ENCODE peak calls at places on chromosomes 13 and 19, in five cellular contexts. L, Z, S, B and D are unnamed samples.

GRCh38 chr13:38624822-38625221 is 62.1 kb upstream of the FREM2 start:
- DNase-seq in L (no peak), Z (no peak), B (no peak), S (no peak), D (no peak)

GRCh38 chr13:25874064-25874737 is 177.6 kb downstream of the SHISA2 start:
- DNase-seq in Z (no peak), B (no peak), S (no peak), L (no peak), D (no peak)

GRCh38 chr19:6087074-6087506 is 23.2 kb downstream of the RFX2 start:
- DNase-seq in L (no peak), S (no peak), Z (no peak), B (no peak), D (no peak)

GRCh38 chr13:23621316-23621645 is 51.1 kb downstream of the TNFRSF19 start:
- DNase-seq in S (no peak), Z (peak), B (peak), L (peak), D (no peak)

GRCh38 chr19:45884682-45885555 is 1.0 kb downstream of the IRF2BP1 start:
- DNase-seq in S (no peak), L (no peak), Z (no peak), B (no peak), D (no peak)

GRCh38 chr19:43518051-43518450 is 8.9 kb downstream of the ETHE1 start:
- DNase-seq in S (no peak), L (no peak), B (no peak), Z (no peak), D (no peak)

GRCh38 chr19:16076958-16077611 is 790 bp downstream of the TPM4 start:
- DNase-seq in Z (no peak), L (no peak), S (peak), B (peak), D (no peak)

GRCh38 chr19:48400018-48400742 is 6.7 kb downstream of the GRIN2D start:
- DNase-seq in L (no peak), S (no peak), B (peak), Z (peak), D (no peak)

GRCh38 chr13:20118268-20119140 is 42.3 kb downstream of the GJA3 start:
- DNase-seq in L (no peak), Z (peak), B (peak), S (no peak), D (peak)

GRCh38 chr19:44819246-44819832 is 10.4 kb downstream of the BCAM start:
- DNase-seq in S (no peak), B (no peak), Z (no peak), L (no peak), D (no peak)

GRCh38 chr13:103852036-103852435 is 785.8 kb upstream of the SLC10A2 start:
- DNase-seq in S (no peak), L (no peak), Z (no peak), B (peak), D (no peak)

GRCh38 chr19:12969292-12969988 is at the start of gene DAND5:
- DNase-seq in B (no peak), Z (no peak), S (no peak), L (no peak), D (no peak)

GRCh38 chr13:24615911-24616472 is 64.2 kb upstream of the ATP12A start:
- DNase-seq in B (no peak), Z (no peak), S (no peak), L (no peak), D (no peak)

GRCh38 chr13:91817250-91817649 is 418.8 kb downstream of the GPC5 start:
- DNase-seq in Z (peak), S (no peak), L (no peak), B (peak), D (no peak)

GRCh38 chr19:47581605-47582319 is 8.8 kb upstream of the ZNF541 start:
- DNase-seq in L (no peak), S (peak), B (no peak), Z (no peak), D (no peak)

GRCh38 chr13:48908381-48909087 is 67.2 kb upstream of the FNDC3A start:
- DNase-seq in Z (peak), S (no peak), B (peak), L (no peak), D (no peak)

GRCh38 chr13:44703371-44703770 is 127.2 kb upstream of the TSC22D1 start:
- DNase-seq in L (no peak), Z (peak), S (no peak), B (peak), D (no peak)

GRCh38 chr19:20318616-20319015 is 151.6 kb downstream of the ZNF486 start:
- DNase-seq in L (no peak), S (no peak), B (no peak), Z (no peak), D (no peak)

GRCh38 chr13:33722216-33722900 is 95.6 kb upstream of the RFC3 start:
- DNase-seq in L (no peak), B (peak), Z (peak), S (no peak), D (no peak)

GRCh38 chr19:17358395-17358794 is 18.7 kb downstream of the PLVAP start:
- DNase-seq in S (no peak), L (no peak), Z (no peak), B (peak), D (no peak)

GRCh38 chr19:7618771-7619510 is 10.4 kb downstream of the XAB2 start:
- DNase-seq in L (no peak), Z (no peak), B (no peak), S (peak), D (no peak)

GRCh38 chr19:56841194-56841546 is 644 bp upstream of the PEG3 start:
- DNase-seq in B (no peak), L (no peak), S (no peak), Z (no peak), D (no peak)

GRCh38 chr13:38883783-38884182 is 106.8 kb downstream of the STOML3 start:
- DNase-seq in L (no peak), S (no peak), Z (no peak), B (no peak), D (no peak)

GRCh38 chr13:85930108-85930507 is 130.9 kb upstream of the SLITRK6 start:
- DNase-seq in B (no peak), S (no peak), L (no peak), Z (no peak), D (no peak)
- TF ChIP-seq CTCF in B (no peak), S (no peak), L (no peak), Z (no peak), D (no peak)

GRCh38 chr13:95258619-95259194 is 42.5 kb downstream of the ABCC4 start:
- DNase-seq in B (no peak), Z (no peak), L (no peak), S (no peak), D (no peak)

GRCh38 chr13:95261956-95262355 is 39.3 kb downstream of the ABCC4 start:
- DNase-seq in L (no peak), S (no peak), Z (no peak), B (no peak), D (no peak)

GRCh38 chr13:95262837-95263381 is 38.3 kb downstream of the ABCC4 start:
- DNase-seq in Z (no peak), L (no peak), S (no peak), B (no peak), D (no peak)

GRCh38 chr13:95258098-95258497 is 43.2 kb downstream of the ABCC4 start:
- DNase-seq in S (no peak), Z (no peak), L (no peak), B (no peak), D (no peak)

GRCh38 chr13:95260031-95260525 is 41.2 kb downstream of the ABCC4 start:
- DNase-seq in L (no peak), B (no peak), Z (no peak), S (no peak), D (no peak)
- H3K4me3 ChIP-seq in L (no peak), B (no peak), Z (no peak), S (no peak), D (no peak)

GRCh38 chr19:9818734-9819589 is at the start of gene FBXL12:
- DNase-seq in B (peak), Z (peak), S (peak), L (peak), D (peak)
- TF ChIP-seq CTCF in B (no peak), Z (no peak), S (no peak), L (no peak), D (no peak)

DNA sequence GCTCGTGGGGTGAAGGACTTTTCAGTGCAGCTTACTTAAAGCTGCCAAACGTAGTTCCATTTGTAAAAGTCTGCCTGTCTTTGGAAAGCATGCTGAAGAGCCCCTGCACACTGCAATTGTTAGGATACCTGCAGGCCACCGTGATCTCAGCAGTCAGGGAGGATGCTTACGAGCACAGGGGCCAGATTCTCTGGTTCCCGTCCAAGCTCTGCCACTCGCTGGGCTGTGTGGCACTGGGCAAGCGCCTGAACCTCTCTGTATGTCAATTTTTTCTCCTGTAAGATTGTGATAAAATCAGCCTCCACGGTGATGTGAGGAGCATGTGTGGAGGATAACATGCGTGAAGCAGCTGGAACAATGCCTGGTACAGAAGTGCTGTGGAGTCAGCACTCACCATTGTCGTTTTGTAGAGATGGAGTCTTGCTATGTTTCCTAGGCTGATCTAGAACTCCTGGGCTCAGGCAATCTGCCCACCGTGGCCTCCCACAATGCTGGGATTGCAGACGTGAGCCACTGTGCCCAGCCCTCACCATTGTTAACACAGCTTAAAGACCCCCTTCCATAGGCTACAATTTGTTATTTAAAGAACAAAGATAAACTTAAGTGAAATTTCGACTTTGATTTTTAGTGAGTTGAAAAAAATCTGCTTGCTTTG is 3.5 kb downstream of the ADPRHL1 start:
- DNase-seq in B (no peak), S (peak), Z (no peak), L (no peak), D (no peak)
- H3K4me3 ChIP-seq in B (peak), S (peak), Z (no peak), L (no peak), D (peak)

GRCh38 chr19:51128227-51128626 is 3.5 kb downstream of the SIGLEC9 start:
- DNase-seq in Z (no peak), S (peak), L (no peak), B (no peak), D (no peak)

GRCh38 chr19:51135004-51135403 is 7.1 kb upstream of the SIGLEC7 start:
- DNase-seq in S (no peak), B (no peak), Z (no peak), L (no peak), D (no peak)

GRCh38 chr19:51129716-51130115 is 5.0 kb downstream of the SIGLEC9 start:
- DNase-seq in B (no peak), S (no peak), Z (no peak), L (no peak), D (no peak)

GRCh38 chr19:51127755-51128154 is 3.0 kb downstream of the SIGLEC9 start:
- DNase-seq in L (no peak), S (no peak), B (peak), Z (peak), D (no peak)

GRCh38 chr19:51131780-51132680 is 7.3 kb downstream of the SIGLEC9 start:
- DNase-seq in S (no peak), L (peak), Z (peak), B (peak), D (no peak)
- TF ChIP-seq CTCF in S (no peak), L (peak), Z (peak), B (no peak), D (no peak)